ENCODE peak calls at places on chromosome 9, in six cellular contexts. Z is fibroblast of pulmonary artery, B is fibroblast of mammary gland, R is upper lobe of left lung, D is A549, S is AG04450. L is an unnamed sample.

GRCh38 chr9:974993-975739 is 1.3 kb upstream of the DMRT3 start:
- DNase-seq in Z (no peak), B (no peak), R (no peak), D (no peak), S (no peak), L (no peak)

GRCh38 chr9:113274474-113275146 is 762 bp downstream of the CDC26 start:
- DNase-seq in Z (peak; percentile 68), B (peak; percentile 73), R (no peak), D (peak; percentile 66), S (no peak), L (peak; percentile 18)

GRCh38 chr9:76756273-76756650 is 8.0 kb upstream of the PCA3 start:
- DNase-seq in Z (peak; percentile 38), B (peak; percentile 44), R (peak; percentile 26), D (peak; percentile 11), S (no peak), L (no peak)

GRCh38 chr9:22211588-22212360 is 202.7 kb upstream of the CDKN2B start:
- DNase-seq in Z (peak; percentile 95), B (peak; percentile 94), R (no peak), D (peak; percentile 69), S (peak; percentile 69), L (peak; percentile 90)

GRCh38 chr9:38619556-38620447 is 594 bp downstream of the ANKRD18A start:
- DNase-seq in Z (no peak), B (no peak), R (peak; percentile 30), D (no peak), S (no peak), L (no peak)

GRCh38 chr9:100126423-100126822 is 27.4 kb downstream of the INVS start:
- DNase-seq in Z (no peak), B (no peak), R (no peak), D (no peak), S (no peak), L (no peak)

GRCh38 chr9:33106372-33106771 is 29.9 kb upstream of the SMU1 start:
- DNase-seq in Z (no peak), B (no peak), R (no peak), D (no peak), S (no peak), L (no peak)

GRCh38 chr9:93667006-93667405 is 90.6 kb downstream of the PHF2 start:
- DNase-seq in Z (no peak), B (no peak), R (peak; percentile 12), D (no peak), S (no peak), L (no peak)

GRCh38 chr9:123832176-123832575 is 97.8 kb downstream of the DENND1A start:
- DNase-seq in Z (no peak), B (no peak), R (no peak), D (no peak), S (no peak), L (no peak)

GRCh38 chr9:82606761-82607382 is 456.1 kb downstream of the RASEF start:
- DNase-seq in Z (peak; percentile 80), B (peak; percentile 74), R (peak; percentile 34), D (peak; percentile 32), S (no peak), L (peak; percentile 37)

GRCh38 chr9:88925471-88925870 is 65.8 kb upstream of the S1PR3 start:
- DNase-seq in Z (no peak), B (peak; percentile 64), R (no peak), D (no peak), S (no peak), L (no peak)

GRCh38 chr9:19408316-19408692 is 505 bp upstream of the ACER2 start:
- DNase-seq in Z (no peak), B (no peak), R (peak; percentile 30), D (no peak), S (no peak), L (no peak)

GRCh38 chr9:37908698-37909186 is 4.8 kb upstream of the SLC25A51 start:
- DNase-seq in Z (peak; percentile 93), B (peak; percentile 73), R (peak; percentile 81), D (no peak), S (no peak), L (no peak)

GRCh38 chr9:4298255-4299005 is 1.4 kb downstream of the GLIS3 start:
- DNase-seq in Z (no peak), B (peak; percentile 47), R (peak; percentile 49), D (peak; percentile 30), S (no peak), L (no peak)

GRCh38 chr9:97376902-97377301 is 35.0 kb upstream of the TDRD7 start:
- DNase-seq in Z (no peak), B (no peak), R (no peak), D (no peak), S (no peak), L (no peak)

GRCh38 chr9:13520069-13520468 is 240.6 kb upstream of the MPDZ start:
- DNase-seq in Z (peak; percentile 56), B (no peak), R (no peak), D (no peak), S (no peak), L (no peak)

GRCh38 chr9:4784403-4784802 is 8.3 kb upstream of the RCL1 start:
- DNase-seq in Z (no peak), B (no peak), R (no peak), D (no peak), S (no peak), L (no peak)

GRCh38 chr9:37371565-37372464 is 50.7 kb upstream of the GRHPR start:
- DNase-seq in Z (peak; percentile 67), B (peak; percentile 51), R (no peak), D (no peak), S (no peak), L (no peak)

GRCh38 chr9:6413365-6414263 is 615 bp downstream of the UHRF2 start:
- DNase-seq in Z (peak; percentile 20), B (peak; percentile 6), R (peak; percentile 25), D (no peak), S (no peak), L (no peak)

GRCh38 chr9:137234758-137235423 is 4.2 kb downstream of the SLC34A3 start:
- DNase-seq in Z (no peak), B (no peak), R (no peak), D (no peak), S (no peak), L (no peak)

GRCh38 chr9:2234371-2234893 is 219.3 kb downstream of the SMARCA2 start:
- DNase-seq in Z (peak; percentile 59), B (no peak), R (no peak), D (no peak), S (no peak), L (no peak)

GRCh38 chr9:4073371-4073770 is 226.5 kb downstream of the GLIS3 start:
- DNase-seq in Z (no peak), B (no peak), R (no peak), D (peak; percentile 21), S (no peak), L (no peak)

GRCh38 chr9:36192196-36192595 is 1.5 kb downstream of the CLTA start:
- DNase-seq in Z (no peak), B (peak; percentile 38), R (no peak), D (no peak), S (no peak), L (no peak)

GRCh38 chr9:95157491-95158151 is 159.9 kb downstream of the FANCC start:
- DNase-seq in Z (peak; percentile 94), B (peak; percentile 91), R (peak; percentile 46), D (no peak), S (peak; percentile 87), L (peak; percentile 51)

GRCh38 chr9:137811283-137811870 is 66.2 kb upstream of the CACNA1B start:
- DNase-seq in Z (no peak), B (peak; percentile 17), R (no peak), D (no peak), S (no peak), L (no peak)

GRCh38 chr9:120978987-120979386 is 52.4 kb upstream of the TRAF1 start:
- DNase-seq in Z (no peak), B (no peak), R (no peak), D (no peak), S (no peak), L (no peak)

GRCh38 chr9:114348261-114348905 is 18.7 kb downstream of the ORM2 start:
- DNase-seq in Z (no peak), B (no peak), R (no peak), D (no peak), S (no peak), L (no peak)

GRCh38 chr9:113381909-113382411 is 5.2 kb upstream of the HDHD3 start:
- DNase-seq in Z (no peak), B (no peak), R (peak; percentile 70), D (no peak), S (no peak), L (no peak)

GRCh38 chr9:4286086-4286485 is 13.8 kb downstream of the GLIS3 start:
- DNase-seq in Z (no peak), B (no peak), R (no peak), D (no peak), S (no peak), L (no peak)

GRCh38 chr9:76905661-76905983 is 292 bp downstream of the PRUNE2 start:
- DNase-seq in Z (no peak), B (peak; percentile 11), R (no peak), D (no peak), S (no peak), L (no peak)

GRCh38 chr9:133043449-133044035 is 12.7 kb downstream of the GTF3C5 start:
- DNase-seq in Z (no peak), B (no peak), R (no peak), D (no peak), S (no peak), L (no peak)
- TF ChIP-seq CTCF in Z (no peak), B (no peak), R (no peak), D (no peak), S (no peak), L (no peak)

DNA sequence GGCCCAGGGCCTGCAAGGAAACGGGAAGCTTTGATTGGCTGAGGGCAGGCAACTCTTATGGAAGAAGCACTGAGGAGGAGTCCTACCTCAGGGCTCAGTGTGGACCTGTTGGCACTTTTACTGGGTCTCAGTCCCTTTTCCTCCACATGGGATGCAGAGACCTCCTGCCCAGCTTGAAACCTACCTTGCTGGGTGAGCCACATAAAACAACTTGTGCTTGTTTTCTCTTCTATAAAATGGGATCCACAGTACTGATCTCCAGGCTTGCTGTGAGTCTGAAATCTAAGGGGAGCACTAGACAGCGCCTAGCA is 4.0 kb upstream of the SET start:
- DNase-seq in Z (no peak), B (no peak), R (peak; percentile 89), D (no peak), S (no peak), L (no peak)
- H3K4me3 ChIP-seq in Z (peak overlapping the region; percentile 89), B (no peak overlapping the region), R (peak overlapping the region; percentile 77), D (peak overlapping the region; percentile 69), S (peak overlapping the region; percentile 80), L (peak overlapping the region; percentile 85)

GRCh38 chr9:131769361-131769760 is 29.5 kb upstream of the RAPGEF1 start:
- DNase-seq in Z (no peak), B (no peak), R (no peak), D (no peak), S (no peak), L (no peak)
- TF ChIP-seq CTCF in Z (no peak), B (no peak), R (no peak), D (no peak), S (no peak), L (no peak)

GRCh38 chr9:129143031-129143441 is 31.8 kb downstream of the PTPA start:
- DNase-seq in Z (peak; percentile 97), B (peak; percentile 94), R (peak; percentile 88), D (peak; percentile 92), S (peak; percentile 77), L (peak; percentile 66)

GRCh38 chr9:129142536-129142935 is 31.3 kb downstream of the PTPA start:
- DNase-seq in Z (no peak), B (no peak), R (no peak), D (no peak), S (no peak), L (no peak)

GRCh38 chr9:129143461-129143927 is 32.3 kb downstream of the PTPA start:
- DNase-seq in Z (peak; percentile 97), B (peak; percentile 62), R (peak; percentile 59), D (no peak), S (no peak), L (no peak)

GRCh38 chr9:129141066-129142041 is 30.1 kb downstream of the PTPA start:
- DNase-seq in Z (peak; percentile 97), B (peak; percentile 96), R (peak; percentile 69), D (no peak), S (peak; percentile 80), L (peak; percentile 75)

GRCh38 chr9:129142115-129142514 is 30.9 kb downstream of the PTPA start:
- DNase-seq in Z (no peak), B (no peak), R (no peak), D (no peak), S (no peak), L (no peak)
- H3K4me3 ChIP-seq in Z (no peak overlapping the region), B (peak overlapping the region; percentile 17), R (no peak overlapping the region), D (no peak overlapping the region), S (peak overlapping the region; percentile 45), L (peak overlapping the region; percentile 13)